ENCODE peak calls at places on chromosomes 2 and 18, in five cellular contexts. C is stimulated activated CD4-positive, alpha-beta T cell treated with anti-CD3 and anti-CD28 coated beads, Interleukin-1b, Interleukin-23, amount 100 ng/mL, for 24 hours; F is epithelial cell of esophagus; R is amniotic stem cell; U is activated CD8-positive, alpha-beta memory T cell treated with anti-CD3 and anti-CD28 coated beads for 48 hours. S is an unnamed sample.

GRCh38 chr2:198351647-198352046 is 547.3 kb downstream of the PLCL1 start:
- DNase-seq in C (no peak), F (no peak), R (no peak), U (no peak), S (no peak)

GRCh38 chr2:191202881-191203397 is 42.3 kb upstream of the MYO1B start:
- DNase-seq in C (no peak), F (peak; percentile 71), R (no peak), U (no peak), S (peak; percentile 83)

GRCh38 chr2:64359892-64360657 is 93.9 kb upstream of the LGALSL start:
- DNase-seq in C (peak; percentile 60), F (peak; percentile 99), R (no peak), U (no peak), S (peak; percentile 92)

GRCh38 chr2:32711219-32711618 is 83.4 kb downstream of the TTC27 start:
- DNase-seq in C (no peak), F (peak; percentile 72), R (peak; percentile 29), U (no peak), S (peak; percentile 93)

GRCh38 chr2:105113616-105114275 is 75.9 kb downstream of the MRPS9 start:
- DNase-seq in C (no peak), F (no peak), R (no peak), U (no peak), S (no peak)

GRCh38 chr18:24603151-24603550 is 142.7 kb downstream of the HRH4 start:
- DNase-seq in C (no peak), F (no peak), R (no peak), U (no peak), S (no peak)

GRCh38 chr2:193868833-193869232 is 1674.1 kb upstream of the TMEFF2 start:
- DNase-seq in C (no peak), F (peak; percentile 55), R (no peak), U (no peak), S (no peak)

GRCh38 chr18:53165770-53166169 is 825.8 kb downstream of the DCC start:
- DNase-seq in C (no peak), F (no peak), R (no peak), U (no peak), S (no peak)

GRCh38 chr2:178306351-178307073 is 112.2 kb downstream of the OSBPL6 start:
- DNase-seq in C (no peak), F (peak; percentile 71), R (no peak), U (no peak), S (peak; percentile 58)

GRCh38 chr2:9336534-9337354 is 86.6 kb downstream of the ITGB1BP1 start:
- DNase-seq in C (no peak), F (peak; percentile 95), R (peak; percentile 56), U (no peak), S (peak; percentile 97)

GRCh38 chr18:49663755-49664085 is 101.9 kb downstream of the LIPG start:
- DNase-seq in C (no peak), F (no peak), R (no peak), U (no peak), S (no peak)

GRCh38 chr2:9099341-9099751 is 95.9 kb upstream of the MBOAT2 start:
- DNase-seq in C (no peak), F (peak; percentile 23), R (no peak), U (no peak), S (peak; percentile 80)

GRCh38 chr2:240637116-240637900 is 12.0 kb downstream of the GPR35 start:
- DNase-seq in C (no peak), F (no peak), R (no peak), U (no peak), S (no peak)

GRCh38 chr2:9071032-9071431 is 67.5 kb upstream of the MBOAT2 start:
- DNase-seq in C (no peak), F (peak; percentile 100), R (no peak), U (no peak), S (peak; percentile 89)

GRCh38 chr2:70557171-70557838 is 3.7 kb upstream of the TGFA start:
- DNase-seq in C (no peak), F (peak; percentile 50), R (no peak), U (no peak), S (no peak)

GRCh38 chr18:35197286-35197685 is 43.5 kb upstream of the ZNF397 start:
- DNase-seq in C (no peak), F (no peak), R (no peak), U (no peak), S (no peak)

GRCh38 chr2:54666741-54667639 is 56.5 kb upstream of the EML6 start:
- DNase-seq in C (no peak), F (no peak), R (no peak), U (no peak), S (peak; percentile 23)

GRCh38 chr18:26999797-27000196 is 134.3 kb upstream of the AQP4 start:
- DNase-seq in C (no peak), F (no peak), R (no peak), U (no peak), S (no peak)

GRCh38 chr2:109663721-109664120 is 49.6 kb downstream of the SOWAHC start:
- DNase-seq in C (no peak), F (peak; percentile 95), R (peak; percentile 1), U (no peak), S (peak; percentile 28)

GRCh38 chr18:53701697-53702096 is 522.8 kb downstream of the MBD2 start:
- DNase-seq in C (no peak), F (no peak), R (no peak), U (no peak), S (no peak)

GRCh38 chr2:2754940-2755339 is 423.9 kb upstream of the MYT1L start:
- DNase-seq in C (no peak), F (no peak), R (no peak), U (no peak), S (no peak)

GRCh38 chr2:8211384-8211783 is 470.5 kb upstream of the ID2 start:
- DNase-seq in C (no peak), F (no peak), R (no peak), U (no peak), S (no peak)